ENCODE peak calls at places on chromosomes 13 and 19, in nine cellular contexts. U is effector memory CD4-positive, alpha-beta T cell; Y is ELR; B is stimulated activated CD8-positive, alpha-beta memory T cell treated with anti-CD3 and anti-CD28 coated beads, Interleukin-2, amount 100 ng/mL, for 48 hours; R is cardiac muscle cell; D is activated naive CD4-positive, alpha-beta T cell; M is AG20443; Q is fibroblast of mammary gland; V is right cardiac atrium. X is an unnamed sample.

GRCh38 chr13:25065974-25066770 is 29.8 kb upstream of the PABPC3 start:
- DNase-seq in U (no peak), Y (no peak), B (no peak), R (no peak), D (no peak), M (no peak), Q (no peak), V (no peak), X (no peak)

GRCh38 chr19:50377051-50377441 is 789 bp downstream of the NR1H2 start:
- DNase-seq in U (peak), Y (no peak), B (peak), R (no peak), D (no peak), M (peak), Q (peak), V (no peak), X (peak)

GRCh38 chr19:41175825-41176734 is 16.9 kb upstream of the CYP2S1 start:
- DNase-seq in U (peak), Y (peak), B (peak), R (peak), D (no peak), M (peak), Q (peak), V (peak), X (peak)

GRCh38 chr19:39341122-39341719 is 1.0 kb upstream of the SAMD4B start:
- DNase-seq in U (no peak), Y (peak), B (no peak), R (peak), D (no peak), M (peak), Q (no peak), V (no peak), X (peak)

GRCh38 chr13:49608932-49609331 is 19.4 kb upstream of the ARL11 start:
- DNase-seq in U (no peak), Y (no peak), B (no peak), R (no peak), D (no peak), M (no peak), Q (no peak), V (no peak), X (no peak)

GRCh38 chr19:6751189-6751588 is 11.7 kb downstream of the TRIP10 start:
- DNase-seq in U (no peak), Y (no peak), B (no peak), R (no peak), D (no peak), M (no peak), Q (no peak), V (no peak), X (no peak)

GRCh38 chr19:50003810-50004419 is 21.3 kb downstream of the VRK3 start:
- DNase-seq in U (no peak), Y (peak), B (no peak), R (peak), D (no peak), M (peak), Q (peak), V (peak), X (peak)

GRCh38 chr19:10516671-10517286 is 468 bp downstream of the S1PR5 start:
- DNase-seq in U (no peak), Y (peak), B (no peak), R (no peak), D (no peak), M (peak), Q (no peak), V (no peak), X (no peak)

GRCh38 chr13:110712081-110712848 is 1.2 kb upstream of the ING1 start:
- DNase-seq in U (peak), Y (peak), B (peak), R (peak), D (peak), M (peak), Q (peak), V (peak), X (peak)

GRCh38 chr13:46211521-46212351 is at the start of gene LRRC63:
- DNase-seq in U (peak), Y (peak), B (peak), R (peak), D (peak), M (peak), Q (peak), V (peak), X (peak)

GRCh38 chr13:76709851-76710250 is 176.4 kb downstream of the KCTD12 start:
- DNase-seq in U (no peak), Y (peak), B (no peak), R (no peak), D (no peak), M (peak), Q (peak), V (no peak), X (no peak)

GRCh38 chr13:60286707-60287106 is 110.3 kb upstream of the TDRD3 start:
- DNase-seq in U (no peak), Y (no peak), B (no peak), R (no peak), D (no peak), M (no peak), Q (no peak), V (no peak), X (no peak)

GRCh38 chr19:6828306-6828697 is 55.8 kb downstream of the VAV1 start:
- DNase-seq in U (no peak), Y (peak), B (no peak), R (no peak), D (no peak), M (no peak), Q (no peak), V (no peak), X (no peak)

GRCh38 chr13:110509478-110509926 is 52.0 kb downstream of the RAB20 start:
- DNase-seq in U (no peak), Y (no peak), B (no peak), R (no peak), D (no peak), M (no peak), Q (no peak), V (no peak), X (no peak)

GRCh38 chr13:26557393-26558073 is at the start of gene WASF3:
- DNase-seq in U (no peak), Y (peak), B (peak), R (peak), D (no peak), M (peak), Q (peak), V (peak), X (peak)

GRCh38 chr19:51830263-51830662 is 35.3 kb downstream of the FPR3 start:
- DNase-seq in U (no peak), Y (peak), B (no peak), R (peak), D (no peak), M (no peak), Q (peak), V (no peak), X (no peak)

GRCh38 chr13:113398963-113399754 is 35.2 kb upstream of the GRTP1 start:
- DNase-seq in U (no peak), Y (no peak), B (no peak), R (no peak), D (no peak), M (peak), Q (no peak), V (no peak), X (no peak)

GRCh38 chr19:43438291-43439162 is 23.8 kb downstream of the TEX101 start:
- DNase-seq in U (no peak), Y (peak), B (no peak), R (peak), D (no peak), M (peak), Q (peak), V (peak), X (peak)

GRCh38 chr19:29845576-29846176 is 33.9 kb downstream of the CCNE1 start:
- DNase-seq in U (peak), Y (peak), B (no peak), R (peak), D (no peak), M (peak), Q (peak), V (no peak), X (peak)

GRCh38 chr13:29917573-29918091 is 67.2 kb upstream of the UBL3 start:
- DNase-seq in U (no peak), Y (peak), B (no peak), R (no peak), D (no peak), M (no peak), Q (peak), V (no peak), X (no peak)

GRCh38 chr13:20997301-20998061 is 63.9 kb downstream of the LATS2 start:
- DNase-seq in U (no peak), Y (peak), B (no peak), R (peak), D (no peak), M (peak), Q (peak), V (peak), X (no peak)

GRCh38 chr13:45367358-45367757 is 26.4 kb upstream of the TPT1 start:
- DNase-seq in U (peak), Y (peak), B (peak), R (peak), D (peak), M (peak), Q (peak), V (peak), X (peak)

GRCh38 chr19:33788676-33789075 is 8.0 kb upstream of the KCTD15 start:
- DNase-seq in U (no peak), Y (no peak), B (no peak), R (no peak), D (no peak), M (no peak), Q (no peak), V (no peak), X (no peak)